ENCODE peak calls at places on chromosomes 11 and 22, in seven cellular contexts. S, O, V, M, K, Q and U are unnamed samples.

GRCh38 chr11:61898247-61898582 is 6.9 kb upstream of the FADS3 start:
- DNase-seq in S (no peak), M (no peak), K (no peak), Q (no peak), O (no peak), V (no peak), U (no peak)

GRCh38 chr11:60914620-60915249 is 777 bp downstream of the TMEM109 start:
- DNase-seq in V (no peak), S (no peak), M (peak), O (no peak), Q (peak), K (peak), U (no peak)

GRCh38 chr22:30742291-30743256 is 47.9 kb downstream of the OSBP2 start:
- DNase-seq in Q (peak), V (no peak), K (peak), O (no peak), S (no peak), M (no peak), U (no peak)

GRCh38 chr11:121312483-121312882 is 19.9 kb downstream of the SC5D start:
- DNase-seq in K (no peak), S (no peak), Q (no peak), O (no peak), V (no peak), M (no peak), U (no peak)

GRCh38 chr22:30823015-30823370 is 128.3 kb downstream of the OSBP2 start:
- DNase-seq in Q (peak), K (no peak), O (no peak), M (no peak), S (no peak), V (no peak), U (no peak)

GRCh38 chr22:27507935-27508504 is 293.5 kb downstream of the MN1 start:
- DNase-seq in O (no peak), M (no peak), K (peak), Q (peak), S (no peak), V (no peak), U (no peak)

GRCh38 chr11:119340335-119341221 is at the start of gene C1QTNF5:
- DNase-seq in O (no peak), K (peak), Q (peak), V (no peak), S (peak), M (peak), U (no peak)

GRCh38 chr11:74838188-74838587 is 89.5 kb downstream of the RNF169 start:
- DNase-seq in Q (no peak), K (no peak), O (no peak), M (no peak), V (no peak), S (no peak), U (no peak)

GRCh38 chr11:91978747-91979146 is 245.9 kb upstream of the FAT3 start:
- DNase-seq in Q (peak), O (no peak), M (no peak), S (no peak), K (no peak), V (no peak), U (no peak)

GRCh38 chr11:57597461-57597892 is at the start of gene SERPING1:
- DNase-seq in O (no peak), K (peak), S (peak), M (peak), Q (peak), V (no peak), U (no peak)

GRCh38 chr11:70112017-70112434 is 33.9 kb downstream of the ANO1 start:
- DNase-seq in S (no peak), V (no peak), K (no peak), O (no peak), Q (no peak), M (no peak), U (no peak)

GRCh38 chr11:35639591-35640179 is 21.4 kb downstream of the FJX1 start:
- DNase-seq in M (no peak), K (no peak), O (no peak), Q (no peak), S (no peak), V (no peak), U (no peak)

GRCh38 chr22:31210830-31211503 is 1.1 kb upstream of the LIMK2 start:
- DNase-seq in Q (peak), O (no peak), S (peak), M (no peak), V (no peak), K (peak), U (no peak)

GRCh38 chr11:95267814-95268213 is 36.8 kb upstream of the SESN3 start:
- DNase-seq in O (no peak), Q (no peak), K (no peak), V (no peak), M (no peak), S (no peak), U (no peak)

GRCh38 chr11:15636520-15637065 is 521.9 kb downstream of the INSC start:
- DNase-seq in K (no peak), S (no peak), M (no peak), Q (no peak), O (no peak), V (no peak), U (no peak)

GRCh38 chr11:134399996-134400395 is 12.0 kb downstream of the B3GAT1 start:
- DNase-seq in O (no peak), Q (no peak), K (no peak), V (no peak), M (no peak), S (no peak), U (no peak)

GRCh38 chr11:14764899-14765527 is 121.4 kb downstream of the PDE3B start:
- DNase-seq in S (no peak), K (no peak), O (peak), Q (no peak), V (no peak), M (no peak), U (no peak)

GRCh38 chr11:107359701-107360100 is 97.9 kb downstream of the CWF19L2 start:
- DNase-seq in S (no peak), M (no peak), K (peak), O (no peak), Q (no peak), V (no peak), U (no peak)

GRCh38 chr11:57491371-57492061 is 24.0 kb downstream of the SLC43A1 start:
- DNase-seq in K (peak), O (no peak), M (no peak), V (no peak), S (no peak), Q (peak), U (no peak)

GRCh38 chr11:92304271-92304670 is 79.7 kb downstream of the FAT3 start:
- DNase-seq in O (no peak), Q (no peak), V (no peak), M (no peak), K (no peak), S (no peak), U (no peak)

GRCh38 chr22:24831678-24832077 is 25.7 kb downstream of the SGSM1 start:
- DNase-seq in Q (no peak), K (no peak), S (no peak), O (no peak), V (no peak), M (no peak), U (no peak)

GRCh38 chr11:35951659-35952058 is 7.8 kb downstream of the LDLRAD3 start:
- DNase-seq in O (no peak), V (no peak), S (no peak), M (no peak), K (peak), Q (peak), U (no peak)

GRCh38 chr22:39130892-39131855 is 21.3 kb downstream of the CBX7 start:
- DNase-seq in S (no peak), O (no peak), M (peak), Q (peak), V (no peak), K (no peak), U (no peak)

GRCh38 chr11:65559951-65560537 is 1.9 kb upstream of the LTBP3 start:
- DNase-seq in K (peak), O (no peak), S (no peak), M (peak), V (no peak), Q (peak), U (no peak)

GRCh38 chr22:24894220-24894975 is 52.1 kb downstream of the LHFPL7 start:
- DNase-seq in V (peak), M (peak), K (peak), O (no peak), Q (peak), S (peak), U (no peak)

GRCh38 chr11:36141595-36141994 is 147.6 kb downstream of the COMMD9 start:
- DNase-seq in O (no peak), S (no peak), K (no peak), Q (no peak), V (no peak), M (no peak), U (no peak)

GRCh38 chr11:99020324-99021225 is at the start of gene CNTN5:
- DNase-seq in V (no peak), S (peak), M (no peak), Q (peak), K (peak), O (no peak), U (peak)

GRCh38 chr11:127492025-127492424 is 491.5 kb upstream of the KIRREL3 start:
- DNase-seq in S (no peak), M (no peak), Q (no peak), O (no peak), K (no peak), V (no peak), U (no peak)

GRCh38 chr11:13931356-13931755 is 31.2 kb upstream of the SPON1 start:
- DNase-seq in V (no peak), K (no peak), Q (no peak), O (no peak), S (no peak), M (no peak), U (no peak)

GRCh38 chr11:123545726-123546125 is 108.7 kb downstream of the SCN3B start:
- DNase-seq in Q (no peak), K (no peak), M (no peak), O (no peak), S (no peak), V (no peak), U (no peak)

GRCh38 chr11:17063171-17064002 is 14.1 kb downstream of the RPS13 start:
- DNase-seq in Q (peak), V (no peak), M (no peak), S (no peak), K (peak), O (no peak), U (no peak)

GRCh38 chr11:8258771-8259170 is 4.9 kb downstream of the LMO1 start:
- DNase-seq in K (peak), M (peak), O (no peak), Q (peak), V (no peak), S (no peak), U (peak)

GRCh38 chr11:65115361-65116082 is 2.0 kb downstream of the ZNHIT2 start:
- DNase-seq in O (no peak), S (no peak), M (no peak), V (no peak), Q (no peak), K (no peak), U (no peak)

GRCh38 chr11:119673389-119674336 is 55.3 kb downstream of the NECTIN1 start:
- DNase-seq in K (no peak), M (no peak), S (no peak), O (no peak), V (no peak), Q (no peak), U (no peak)

GRCh38 chr11:12236744-12237101 is 126.3 kb downstream of the MICAL2 start:
- DNase-seq in V (no peak), O (no peak), M (no peak), Q (no peak), K (no peak), S (no peak), U (no peak)
- TF ChIP-seq CTCF in V (no peak), O (no peak), M (no peak), Q (no peak), K (no peak), S (peak), U (peak)

GRCh38 chr11:112584674-112585073 is 324.0 kb upstream of the PLET1 start:
- DNase-seq in M (no peak), K (no peak), S (no peak), V (no peak), O (no peak), Q (no peak), U (no peak)
- TF ChIP-seq CTCF in M (no peak), K (no peak), S (peak), V (no peak), O (no peak), Q (no peak), U (peak)

GRCh38 chr22:22558972-22559603 is at the start of gene PRAME:
- DNase-seq in M (no peak), S (no peak), V (no peak), Q (peak), O (peak), K (peak), U (peak)
- TF ChIP-seq CTCF in M (no peak), S (peak), V (peak), Q (peak), O (peak), K (peak), U (peak)

DNA sequence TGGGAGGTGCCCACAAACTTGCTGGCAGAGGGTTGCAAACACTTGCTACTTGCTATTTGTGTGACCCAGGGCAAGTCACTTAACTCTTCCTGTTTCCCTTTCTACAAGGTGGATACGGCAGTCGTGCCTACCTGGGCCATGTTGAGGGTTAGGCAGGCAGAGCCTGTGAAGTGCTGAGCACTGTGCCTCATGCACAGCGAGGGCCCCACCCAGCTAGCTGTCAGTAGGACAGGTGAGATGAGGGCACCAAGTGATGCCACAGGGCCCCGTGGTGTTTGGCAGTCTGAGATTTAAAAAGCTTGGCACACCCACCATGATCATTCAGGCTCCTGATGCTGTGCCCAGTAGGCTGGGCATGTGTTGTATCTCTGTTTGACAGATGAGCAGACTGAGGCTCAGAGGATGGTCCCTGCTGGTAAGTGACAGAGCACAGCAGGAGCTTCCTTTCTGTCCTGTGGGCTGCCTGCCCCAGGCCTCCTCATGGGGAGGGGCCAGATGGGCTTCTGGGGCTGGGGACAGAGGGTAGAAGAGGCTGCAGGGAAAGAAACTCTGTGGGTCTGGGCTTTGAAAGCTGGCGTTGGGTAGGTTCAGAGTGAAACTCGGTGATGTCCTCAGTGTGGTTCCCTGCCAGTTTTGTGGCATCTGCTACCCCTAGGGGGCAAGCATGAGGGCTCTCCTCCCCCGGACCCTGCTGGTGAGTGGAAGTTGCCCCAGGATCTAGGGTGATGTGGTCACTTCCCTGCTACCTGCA is 59.3 kb downstream of the TSPAN18 start:
- DNase-seq in S (no peak), Q (no peak), V (no peak), M (peak), O (no peak), K (no peak), U (no peak)
- TF ChIP-seq CTCF in S (no peak), Q (no peak), V (peak), M (no peak), O (no peak), K (no peak), U (peak)

GRCh38 chr22:46458525-46458924 is 78.9 kb downstream of the CELSR1 start:
- DNase-seq in O (no peak), Q (no peak), M (no peak), S (no peak), K (no peak), V (no peak), U (no peak)

GRCh38 chr22:46457502-46458488 is 79.6 kb downstream of the CELSR1 start:
- DNase-seq in M (no peak), O (no peak), S (no peak), Q (peak), K (peak), V (no peak), U (no peak)

GRCh38 chr22:46454910-46455269 is 82.5 kb downstream of the CELSR1 start:
- DNase-seq in V (no peak), Q (no peak), M (no peak), O (no peak), S (no peak), K (no peak), U (no peak)

GRCh38 chr22:46455453-46455852 is 82.0 kb downstream of the CELSR1 start:
- DNase-seq in S (no peak), M (no peak), O (no peak), Q (no peak), K (no peak), V (no peak), U (no peak)

GRCh38 chr22:46456818-46457163 is 80.6 kb downstream of the CELSR1 start:
- DNase-seq in K (no peak), Q (no peak), V (no peak), M (no peak), O (no peak), S (no peak), U (no peak)
- TF ChIP-seq CTCF in K (no peak), Q (no peak), V (no peak), M (no peak), O (no peak), S (no peak), U (no peak)

GRCh38 chr11:72693271-72693968 is 19.2 kb upstream of the PDE2A start:
- DNase-seq in K (no peak), Q (no peak), O (no peak), V (no peak), M (no peak), S (no peak), U (no peak)
- TF ChIP-seq CTCF in K (no peak), Q (no peak), O (no peak), V (no peak), M (no peak), S (no peak), U (no peak)